ENCODE peak calls at places on chromosomes 11 and 22, in four cellular contexts. One of them, this sample, is unnamed.

GRCh38 chr11:69705246-69705856 is 1.5 kb upstream of the FGF19 start:
- DNase-seq in right lobe of liver: no peak
- DNase-seq in neuronal stem cell: peak
- DNase-seq in CD8-positive, alpha-beta T cell: no peak
- DNase-seq in this sample: no peak

GRCh38 chr11:81497202-81497804 is 1236.4 kb downstream of the FAM181B start:
- DNase-seq in CD8-positive, alpha-beta T cell: no peak
- DNase-seq in right lobe of liver: no peak
- DNase-seq in neuronal stem cell: peak
- DNase-seq in this sample: peak

GRCh38 chr11:33040127-33040861 is 922 bp downstream of the TCP11L1 start:
- DNase-seq in CD8-positive, alpha-beta T cell: peak
- DNase-seq in right lobe of liver: no peak
- DNase-seq in neuronal stem cell: no peak
- DNase-seq in this sample: no peak

GRCh38 chr11:134039726-134040385 is 29.0 kb upstream of the JAM3 start:
- DNase-seq in neuronal stem cell: no peak
- DNase-seq in right lobe of liver: peak
- DNase-seq in CD8-positive, alpha-beta T cell: no peak
- DNase-seq in this sample: no peak

GRCh38 chr11:47950396-47950795 is 30.0 kb upstream of the PTPRJ start:
- DNase-seq in CD8-positive, alpha-beta T cell: peak
- DNase-seq in neuronal stem cell: no peak
- DNase-seq in right lobe of liver: no peak
- DNase-seq in this sample: no peak

GRCh38 chr11:3180869-3181268 is 15.8 kb upstream of the OSBPL5 start:
- DNase-seq in CD8-positive, alpha-beta T cell: no peak
- DNase-seq in right lobe of liver: peak
- DNase-seq in neuronal stem cell: no peak
- DNase-seq in this sample: no peak

GRCh38 chr11:115643491-115643995 is 139.3 kb upstream of the CADM1 start:
- DNase-seq in neuronal stem cell: no peak
- DNase-seq in CD8-positive, alpha-beta T cell: no peak
- DNase-seq in right lobe of liver: no peak
- DNase-seq in this sample: no peak

GRCh38 chr22:28706845-28707244 is 27.2 kb upstream of the TTC28 start:
- DNase-seq in neuronal stem cell: no peak
- DNase-seq in right lobe of liver: no peak
- DNase-seq in CD8-positive, alpha-beta T cell: no peak
- DNase-seq in this sample: no peak

GRCh38 chr11:110429614-110430266 is at the start of gene FDX1:
- DNase-seq in right lobe of liver: peak
- DNase-seq in neuronal stem cell: peak
- DNase-seq in CD8-positive, alpha-beta T cell: peak
- DNase-seq in this sample: peak

GRCh38 chr22:41320416-41321240 is 19.3 kb downstream of the ZC3H7B start:
- DNase-seq in CD8-positive, alpha-beta T cell: no peak
- DNase-seq in neuronal stem cell: no peak
- DNase-seq in right lobe of liver: no peak
- DNase-seq in this sample: no peak

GRCh38 chr22:41507330-41508063 is 36.8 kb downstream of the POLR3H start:
- DNase-seq in neuronal stem cell: no peak
- DNase-seq in CD8-positive, alpha-beta T cell: no peak
- DNase-seq in right lobe of liver: peak
- DNase-seq in this sample: no peak

GRCh38 chr11:6925636-6926207 is 504 bp upstream of the ZNF215 start:
- DNase-seq in CD8-positive, alpha-beta T cell: no peak
- DNase-seq in neuronal stem cell: no peak
- DNase-seq in right lobe of liver: no peak
- DNase-seq in this sample: no peak

GRCh38 chr11:69230856-69231425 is 63.0 kb upstream of the MYEOV start:
- DNase-seq in right lobe of liver: no peak
- DNase-seq in CD8-positive, alpha-beta T cell: no peak
- DNase-seq in neuronal stem cell: no peak
- DNase-seq in this sample: no peak

GRCh38 chr22:25000686-25001085 is 48.2 kb downstream of the KIAA1671 start:
- DNase-seq in CD8-positive, alpha-beta T cell: no peak
- DNase-seq in right lobe of liver: no peak
- DNase-seq in neuronal stem cell: no peak
- DNase-seq in this sample: no peak

GRCh38 chr22:23035557-23036277 is 34.6 kb upstream of the GNAZ start:
- DNase-seq in right lobe of liver: no peak
- DNase-seq in neuronal stem cell: no peak
- DNase-seq in CD8-positive, alpha-beta T cell: no peak
- DNase-seq in this sample: no peak

GRCh38 chr11:125414121-125414520 is 81.9 kb downstream of the FEZ1 start:
- DNase-seq in right lobe of liver: no peak
- DNase-seq in neuronal stem cell: no peak
- DNase-seq in CD8-positive, alpha-beta T cell: no peak
- DNase-seq in this sample: no peak

GRCh38 chr11:119062779-119063178 is 4.8 kb upstream of the VPS11 start:
- DNase-seq in neuronal stem cell: no peak
- DNase-seq in CD8-positive, alpha-beta T cell: no peak
- DNase-seq in right lobe of liver: no peak
- DNase-seq in this sample: no peak

GRCh38 chr22:33438273-33438672 is 380.1 kb upstream of the SYN3 start:
- DNase-seq in neuronal stem cell: no peak
- DNase-seq in CD8-positive, alpha-beta T cell: no peak
- DNase-seq in right lobe of liver: no peak
- DNase-seq in this sample: no peak

GRCh38 chr11:129277216-129277838 is 85.2 kb upstream of the ARHGAP32 start:
- DNase-seq in neuronal stem cell: no peak
- DNase-seq in right lobe of liver: no peak
- DNase-seq in CD8-positive, alpha-beta T cell: no peak
- DNase-seq in this sample: no peak

GRCh38 chr22:23065495-23066122 is 4.7 kb upstream of the GNAZ start:
- DNase-seq in right lobe of liver: no peak
- DNase-seq in neuronal stem cell: no peak
- DNase-seq in CD8-positive, alpha-beta T cell: no peak
- DNase-seq in this sample: no peak

GRCh38 chr11:17744151-17744940 is 9.8 kb downstream of the KCNC1 start:
- DNase-seq in neuronal stem cell: no peak
- DNase-seq in CD8-positive, alpha-beta T cell: no peak
- DNase-seq in right lobe of liver: peak
- DNase-seq in this sample: no peak

GRCh38 chr11:59171508-59172322 is at the start of gene DTX4:
- DNase-seq in neuronal stem cell: peak
- DNase-seq in right lobe of liver: peak
- DNase-seq in CD8-positive, alpha-beta T cell: peak
- DNase-seq in this sample: peak
- H3K4me3 ChIP-seq in neuronal stem cell: peak
- H3K4me3 ChIP-seq in right lobe of liver: peak
- H3K4me3 ChIP-seq in CD8-positive, alpha-beta T cell: peak
- H3K4me3 ChIP-seq in this sample: peak

DNA sequence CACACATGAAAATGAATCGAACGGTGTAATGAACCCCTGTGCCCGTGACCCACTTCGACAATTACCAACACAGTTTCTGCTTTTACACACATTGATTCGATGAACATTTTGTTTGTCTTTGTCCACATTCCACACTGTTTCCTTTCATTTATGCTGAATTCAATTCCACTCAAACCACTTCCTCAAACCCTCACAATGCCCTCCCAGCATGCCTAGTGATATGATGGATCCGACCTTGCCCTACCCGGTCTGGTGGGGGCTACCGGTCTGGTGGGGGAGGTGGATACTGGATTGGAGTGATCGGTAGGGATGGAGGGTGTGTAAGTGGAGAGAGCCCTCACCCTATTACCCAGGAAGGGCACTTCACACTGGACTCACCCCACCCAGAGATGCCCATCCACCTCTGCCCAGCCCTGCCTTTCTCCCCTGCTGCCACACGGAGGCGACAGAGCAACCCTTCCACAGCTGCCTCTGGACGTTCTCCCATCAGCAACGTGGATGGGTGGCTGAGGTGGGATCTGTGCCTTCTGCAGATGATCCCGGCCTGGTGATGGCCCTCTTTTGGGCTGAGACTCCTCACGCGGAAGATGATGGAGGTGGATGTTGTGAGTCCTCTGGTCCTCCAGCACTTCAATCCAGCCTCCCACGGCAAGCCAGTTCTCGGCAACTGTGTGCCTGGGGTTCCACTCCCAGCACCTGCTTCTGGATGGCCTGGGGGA is 33.0 kb upstream of the P2RY2 start:
- DNase-seq in right lobe of liver: peak
- DNase-seq in neuronal stem cell: peak
- DNase-seq in CD8-positive, alpha-beta T cell: no peak
- DNase-seq in this sample: peak
- H3K4me3 ChIP-seq in right lobe of liver: no peak
- H3K4me3 ChIP-seq in neuronal stem cell: no peak
- H3K4me3 ChIP-seq in CD8-positive, alpha-beta T cell: no peak
- H3K4me3 ChIP-seq in this sample: no peak

GRCh38 chr11:62539238-62539925 is 7.2 kb downstream of the AHNAK start:
- DNase-seq in neuronal stem cell: no peak
- DNase-seq in right lobe of liver: peak
- DNase-seq in CD8-positive, alpha-beta T cell: peak
- DNase-seq in this sample: no peak
- H3K4me3 ChIP-seq in neuronal stem cell: no peak
- H3K4me3 ChIP-seq in right lobe of liver: no peak
- H3K4me3 ChIP-seq in CD8-positive, alpha-beta T cell: no peak
- H3K4me3 ChIP-seq in this sample: no peak

GRCh38 chr22:46613606-46613997 is 6.6 kb upstream of the GRAMD4 start:
- DNase-seq in right lobe of liver: no peak
- DNase-seq in CD8-positive, alpha-beta T cell: no peak
- DNase-seq in neuronal stem cell: no peak
- DNase-seq in this sample: no peak
- H3K4me3 ChIP-seq in right lobe of liver: no peak
- H3K4me3 ChIP-seq in CD8-positive, alpha-beta T cell: peak
- H3K4me3 ChIP-seq in neuronal stem cell: no peak
- H3K4me3 ChIP-seq in this sample: no peak

This sample was measured in iPS DF 6.9.